ENCODE peak calls at places on chromosomes 1 and 21, in six cellular contexts. X is astrocyte of the spinal cord, G is lower leg skin, O is fibroblast of villous mesenchyme, B is ovary, Q is upper lobe of right lung. H is an unnamed sample.

GRCh38 chr1:45679123-45679522 is 7.2 kb downstream of the GPBP1L1 start:
- DNase-seq in Q (no peak), B (no peak), X (no peak), O (no peak), G (no peak), H (no peak)

GRCh38 chr1:224116131-224116530 is 2.2 kb downstream of the FBXO28 start:
- DNase-seq in B (no peak), X (peak; percentile 72), O (peak; percentile 69), G (no peak), Q (no peak), H (no peak)

GRCh38 chr1:109438798-109439297 is 12.6 kb upstream of the PSMA5 start:
- DNase-seq in G (no peak), O (peak; percentile 92), B (no peak), Q (no peak), X (peak; percentile 92), H (peak; percentile 83)

GRCh38 chr1:160371691-160372208 is 4.9 kb downstream of the NHLH1 start:
- DNase-seq in G (no peak), B (no peak), Q (no peak), X (no peak), O (no peak), H (no peak)

GRCh38 chr1:6108937-6109636 is 63.4 kb downstream of the KCNAB2 start:
- DNase-seq in Q (peak; percentile 75), B (no peak), O (peak; percentile 54), X (peak; percentile 16), G (no peak), H (no peak)

GRCh38 chr1:147897030-147897756 is 5.4 kb upstream of the GJA8 start:
- DNase-seq in Q (no peak), B (no peak), X (no peak), O (no peak), G (no peak), H (no peak)

GRCh38 chr1:193031431-193031830 is 27.7 kb downstream of the UCHL5 start:
- DNase-seq in X (peak; percentile 37), G (no peak), O (peak; percentile 18), B (no peak), Q (no peak), H (no peak)

GRCh38 chr21:41685511-41686149 is 81.2 kb downstream of the RIPK4 start:
- DNase-seq in G (no peak), O (no peak), Q (no peak), B (no peak), X (no peak), H (no peak)

GRCh38 chr1:206953126-206953525 is 6.9 kb upstream of the PIGR start:
- DNase-seq in Q (no peak), G (no peak), B (no peak), X (no peak), O (no peak), H (no peak)

GRCh38 chr1:170310014-170310405 is 164.3 kb downstream of the NTMT2 start:
- DNase-seq in X (no peak), O (no peak), G (no peak), Q (no peak), B (no peak), H (no peak)
- H3K4me3 ChIP-seq in X (no peak overlapping the region), O (no peak overlapping the region), G (no peak overlapping the region), Q (no peak overlapping the region), B (no peak overlapping the region), H (no peak overlapping the region)

GRCh38 chr1:20160034-20160433 is 20.9 kb downstream of the PLA2G2F start:
- DNase-seq in B (no peak), Q (no peak), X (peak; percentile 22), G (no peak), O (peak; percentile 27), H (no peak)

GRCh38 chr1:20154306-20154831 is 15.2 kb downstream of the PLA2G2F start:
- DNase-seq in O (peak; percentile 19), X (no peak), Q (no peak), B (no peak), G (no peak), H (no peak)

GRCh38 chr1:20153000-20153418 is 13.9 kb downstream of the PLA2G2F start:
- DNase-seq in X (peak; percentile 42), G (no peak), B (no peak), O (no peak), Q (peak; percentile 70), H (no peak)

GRCh38 chr1:20152599-20152930 is 13.4 kb downstream of the PLA2G2F start:
- DNase-seq in Q (no peak), O (no peak), X (no peak), G (no peak), B (no peak), H (no peak)

DNA sequence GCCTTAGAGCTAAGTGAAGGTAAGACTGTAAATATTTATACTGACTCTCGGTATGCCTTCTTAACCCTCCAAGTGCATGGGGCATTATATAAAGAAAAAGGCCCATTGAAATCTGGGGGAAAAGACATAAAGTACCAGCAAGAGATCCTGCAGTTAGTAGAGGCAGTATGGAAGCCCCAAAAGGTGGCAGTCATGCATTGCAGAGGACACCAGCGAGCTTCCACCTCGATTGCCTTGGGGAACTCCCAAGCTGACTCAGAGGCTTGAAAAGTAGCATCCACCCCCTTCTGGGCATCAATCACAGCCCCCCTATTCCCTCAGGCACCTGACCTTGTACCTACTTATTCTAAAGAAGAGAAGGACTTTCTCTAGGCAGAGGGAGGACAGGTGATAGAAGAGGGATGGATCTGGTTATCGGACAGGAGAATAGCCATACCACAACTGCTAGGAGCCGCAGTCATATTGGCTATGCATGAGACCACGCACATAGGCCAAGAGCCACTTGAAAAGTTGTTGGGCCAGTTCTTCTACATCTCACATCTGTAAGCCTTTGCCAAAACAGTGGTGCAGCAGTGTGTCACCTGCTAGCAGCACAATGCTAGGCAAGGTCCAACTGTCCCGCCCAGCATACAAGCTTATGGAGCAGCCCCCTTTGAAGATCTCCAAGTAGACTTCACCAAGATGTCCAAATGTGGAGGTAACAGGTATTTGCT is 19.4 kb downstream of the PLA2G2F start:
- DNase-seq in B (no peak), X (no peak), G (no peak), O (no peak), Q (no peak), H (no peak)
- TF ChIP-seq CTCF in B (no peak), X (no peak), G (no peak), O (no peak), Q (no peak), H (no peak)

GRCh38 chr1:211928993-211929637 is 98.6 kb upstream of the LPGAT1 start:
- DNase-seq in O (peak; percentile 64), G (peak; percentile 65), X (no peak), Q (no peak), B (no peak), H (no peak)
- H3K4me3 ChIP-seq in O (no peak overlapping the region), G (no peak overlapping the region), X (no peak overlapping the region), Q (no peak overlapping the region), B (no peak overlapping the region), H (no peak overlapping the region)

GRCh38 chr1:112435448-112435847 is 39.4 kb downstream of the CTTNBP2NL start:
- DNase-seq in B (no peak), Q (no peak), G (no peak), O (no peak), X (no peak), H (no peak)
- TF ChIP-seq CTCF in B (no peak), Q (no peak), G (no peak), O (no peak), X (no peak), H (no peak)

DNA sequence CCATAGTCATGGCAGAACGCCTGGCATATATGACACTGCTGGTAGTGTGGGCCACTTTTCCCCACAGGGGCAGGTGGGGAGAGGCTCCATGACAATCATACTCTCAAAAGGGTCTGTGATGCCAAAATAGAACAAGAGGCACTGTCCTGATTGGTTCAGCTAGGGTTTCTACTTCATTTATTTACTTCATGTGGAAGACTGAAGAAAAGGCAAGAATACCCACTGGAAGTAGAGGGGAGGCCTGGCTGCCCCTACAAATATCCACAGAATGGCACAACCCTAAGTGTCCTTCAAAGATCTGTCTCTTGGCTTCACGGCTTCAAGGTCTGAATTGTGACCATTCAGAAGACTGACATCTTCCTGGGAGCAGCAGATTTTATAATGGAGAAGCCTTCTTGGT is 4.5 kb upstream of the SFT2D2 start:
- DNase-seq in X (no peak), G (no peak), O (no peak), B (no peak), Q (no peak), H (no peak)
- H3K4me3 ChIP-seq in X (no peak overlapping the region), G (no peak overlapping the region), O (no peak overlapping the region), B (no peak overlapping the region), Q (no peak overlapping the region), H (no peak overlapping the region)

GRCh38 chr1:30655672-30656071 is 67.7 kb downstream of the MATN1 start:
- DNase-seq in O (no peak), G (no peak), X (no peak), Q (peak; percentile 42), B (no peak), H (no peak)
- TF ChIP-seq CTCF in O (no peak), G (no peak), X (no peak), Q (no peak), B (no peak), H (no peak)

GRCh38 chr1:117638759-117639158 is 32.9 kb downstream of the TENT5C start:
- DNase-seq in G (no peak), Q (no peak), X (no peak), B (no peak), O (no peak), H (no peak)

GRCh38 chr1:117642963-117643362 is 37.1 kb downstream of the TENT5C start:
- DNase-seq in B (no peak), G (no peak), O (no peak), Q (no peak), X (no peak), H (no peak)

GRCh38 chr1:117643601-117644000 is 37.8 kb downstream of the TENT5C start:
- DNase-seq in X (no peak), G (no peak), O (no peak), B (no peak), Q (no peak), H (no peak)

GRCh38 chr1:117639741-117640140 is 33.9 kb downstream of the TENT5C start:
- DNase-seq in X (no peak), Q (no peak), O (no peak), B (no peak), G (no peak), H (no peak)

GRCh38 chr1:117641536-117641935 is 35.7 kb downstream of the TENT5C start:
- DNase-seq in B (no peak), Q (no peak), G (no peak), X (no peak), O (no peak), H (no peak)
- H3K4me3 ChIP-seq in B (no peak overlapping the region), Q (no peak overlapping the region), G (no peak overlapping the region), X (no peak overlapping the region), O (no peak overlapping the region), H (no peak overlapping the region)